ENCODE peak calls at places on chromosomes 11 and 22, in seven cellular contexts. Z is K562, Y is GM12891, K is H1, B is SK-N-SH, T is GM12878, Q is HepG2. M is an unnamed sample.

GRCh38 chr11:13963169-13963948 is 836 bp downstream of the SPON1 start:
- DNase-seq in B (peak), Q (no peak), Z (no peak), T (no peak), K (no peak), Y (peak), M (peak)

GRCh38 chr11:35073691-35074382 is 65.1 kb upstream of the CD44 start:
- DNase-seq in Y (no peak), K (no peak), Z (peak), B (no peak), Q (no peak), T (no peak), M (no peak)

GRCh38 chr11:131710511-131710910 is 340.1 kb downstream of the NTM start:
- DNase-seq in B (no peak), T (no peak), K (no peak), Y (no peak), Z (no peak), Q (no peak), M (no peak)

GRCh38 chr11:70169632-70170031 is 33.5 kb upstream of the FADD start:
- DNase-seq in Q (no peak), B (no peak), T (no peak), Z (no peak), Y (no peak), K (no peak), M (no peak)

GRCh38 chr11:17686185-17686980 is 33.0 kb upstream of the MYOD1 start:
- DNase-seq in Q (no peak), Z (no peak), K (no peak), B (peak), T (no peak), Y (no peak), M (no peak)

GRCh38 chr22:47092896-47093311 is 330.5 kb downstream of the TBC1D22A start:
- DNase-seq in K (no peak), Q (no peak), T (no peak), Y (no peak), Z (peak), B (no peak), M (no peak)

GRCh38 chr11:60942207-60942606 is 9.8 kb downstream of the SLC15A3 start:
- DNase-seq in B (no peak), T (no peak), Z (no peak), Q (no peak), K (no peak), Y (no peak), M (no peak)

GRCh38 chr11:106167085-106167484 is 89.6 kb downstream of the AASDHPPT start:
- DNase-seq in K (no peak), Z (no peak), T (no peak), B (no peak), Q (no peak), Y (no peak), M (no peak)

GRCh38 chr11:113106507-113106906 is 145.3 kb downstream of the NCAM1 start:
- DNase-seq in Q (no peak), K (no peak), Y (no peak), T (no peak), Z (no peak), B (no peak), M (no peak)

GRCh38 chr11:68792400-68792955 is 41.2 kb upstream of the TESMIN start:
- DNase-seq in K (no peak), Y (no peak), Z (no peak), Q (no peak), T (no peak), B (no peak), M (no peak)

GRCh38 chr11:74022541-74022940 is 13.7 kb upstream of the UCP3 start:
- DNase-seq in K (no peak), Z (no peak), Y (no peak), T (no peak), Q (no peak), B (no peak), M (no peak)

DNA sequence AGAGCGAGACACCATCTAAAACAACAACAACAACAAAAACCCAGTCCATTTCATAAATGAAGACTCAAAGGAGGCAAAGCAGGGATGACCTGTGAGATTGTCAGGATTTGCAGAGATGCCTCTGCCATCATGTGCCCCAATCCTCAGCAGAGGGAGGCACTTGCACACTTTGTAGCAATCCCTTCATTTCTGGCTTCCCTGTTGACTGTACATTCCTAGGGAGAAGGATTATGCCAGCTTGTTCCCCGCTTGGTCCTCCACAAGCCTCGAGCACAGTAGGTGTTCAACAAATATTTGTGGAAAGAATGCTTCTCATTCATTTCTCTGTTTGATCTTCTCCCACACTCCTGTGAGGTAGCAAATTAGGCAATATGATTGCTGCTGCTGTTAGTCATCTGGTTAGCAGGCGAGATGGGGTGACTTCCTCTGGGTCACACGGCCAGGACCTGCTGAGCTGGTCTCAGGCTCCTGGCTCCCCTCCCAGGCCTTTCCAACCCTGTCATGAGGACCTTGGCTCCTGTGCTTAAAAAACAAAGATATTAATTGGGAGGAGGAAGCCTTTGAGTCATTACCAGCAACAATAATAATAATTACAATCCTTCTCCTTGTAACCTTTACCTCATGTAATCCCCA is 34.1 kb downstream of the LIF start:
- DNase-seq in Z (peak), T (no peak), K (no peak), Y (no peak), Q (peak), B (peak), M (no peak)
- TF ChIP-seq POLR2AphosphoS5 in Z (no peak), T (no peak), K (no peak), Y (no peak), Q (no peak), B (no peak), M (no peak)

DNA sequence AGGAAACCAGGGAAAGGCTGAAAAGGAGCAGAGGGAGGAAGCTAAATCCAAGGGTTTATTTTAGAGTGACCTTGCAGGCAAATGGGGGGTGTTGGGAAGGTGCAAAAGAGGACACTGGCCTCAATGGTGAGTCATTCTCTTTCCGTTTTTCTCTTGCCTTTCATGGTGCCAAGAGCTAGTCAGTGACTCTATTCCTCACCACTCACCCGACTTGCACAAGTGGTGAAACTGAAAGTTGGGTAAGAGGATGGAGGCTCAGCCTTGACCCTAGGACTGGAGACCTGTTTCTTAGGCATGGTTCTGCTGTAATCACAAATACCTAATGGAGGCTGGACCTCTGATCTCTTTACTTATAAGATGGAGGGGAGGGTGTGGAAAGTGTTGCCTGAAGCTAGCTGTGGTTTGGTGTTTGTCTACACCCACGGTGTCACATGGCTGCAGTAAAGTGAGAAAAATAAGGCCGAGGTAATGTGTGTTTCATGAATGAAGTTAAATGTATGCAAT is 67.3 kb upstream of the CREB3L1 start:
- DNase-seq in B (no peak), Y (peak), Z (peak), T (peak), Q (peak), K (peak), M (peak)
- TF ChIP-seq TAF1 in B (no peak), Y (no peak), Z (no peak), T (no peak), Q (no peak), K (no peak), M (no peak)

DNA sequence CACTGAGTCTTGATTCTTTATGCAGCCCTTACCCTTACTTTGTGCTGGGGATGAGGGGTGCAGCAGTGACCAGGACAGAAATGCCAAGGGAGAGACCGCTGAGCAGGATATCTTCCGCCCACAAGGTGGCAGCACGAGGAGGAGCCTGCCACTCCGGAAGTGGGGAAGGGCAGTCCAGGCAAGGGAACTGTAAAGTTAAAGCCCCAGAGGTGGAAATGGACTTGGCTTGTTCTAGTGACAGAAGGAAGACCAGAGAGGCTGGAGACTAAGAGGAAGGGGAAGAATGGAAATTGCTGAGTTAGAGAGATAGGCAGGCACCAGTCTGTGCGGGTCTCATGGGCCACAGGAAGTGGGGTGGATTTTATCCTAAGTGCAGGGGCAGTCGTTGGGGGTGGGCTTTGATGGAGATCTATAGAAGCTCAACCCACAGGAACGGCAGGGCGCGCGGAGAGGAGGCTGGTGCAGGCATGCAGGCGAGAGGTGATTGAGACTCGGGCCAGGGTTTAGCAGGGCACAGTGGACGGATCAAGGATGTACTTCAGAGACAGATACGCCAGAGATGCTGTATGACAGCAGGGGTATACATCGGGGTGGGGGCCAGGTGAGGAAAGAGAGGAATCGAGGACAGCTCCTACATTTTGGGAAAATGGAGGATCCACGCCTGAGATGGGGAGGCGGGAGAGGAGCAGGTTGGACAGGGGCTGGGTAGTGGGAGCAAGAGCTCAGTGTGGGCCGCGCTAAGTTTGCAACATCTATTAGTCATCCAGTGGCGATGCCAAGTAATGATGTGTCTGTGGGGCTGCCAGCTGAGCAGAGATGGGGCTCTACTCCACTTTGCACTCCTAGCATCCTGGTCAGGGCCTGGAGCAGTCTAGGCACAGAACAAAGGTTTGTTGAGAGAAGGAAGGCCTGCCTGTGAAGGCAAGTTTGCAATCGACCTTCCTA is 3.3 kb upstream of the GRK2 start:
- DNase-seq in K (peak), B (peak), Z (peak), Y (peak), T (no peak), Q (peak), M (peak)
- TF ChIP-seq POLR2AphosphoS5 in K (peak), B (no peak), Z (no peak), Y (no peak), T (no peak), Q (no peak), M (no peak)

GRCh38 chr11:8638300-8638699 is 44.2 kb downstream of the TRIM66 start:
- DNase-seq in T (no peak), Q (no peak), K (no peak), Y (no peak), B (no peak), Z (peak), M (no peak)
- TF ChIP-seq TAF1 in T (no peak), Q (no peak), K (no peak), Y (no peak), B (no peak), Z (no peak), M (no peak)

GRCh38 chr22:20107471-20107901 is 8.4 kb upstream of the RANBP1 start:
- DNase-seq in Y (no peak), K (no peak), Z (no peak), T (no peak), Q (no peak), B (no peak), M (no peak)

GRCh38 chr22:20108757-20109230 is 7.1 kb upstream of the RANBP1 start:
- DNase-seq in Q (no peak), Y (no peak), T (no peak), K (no peak), Z (no peak), B (no peak), M (no peak)

GRCh38 chr22:20109411-20110358 is 6.2 kb upstream of the RANBP1 start:
- DNase-seq in Y (no peak), T (no peak), Q (no peak), Z (no peak), B (no peak), K (no peak), M (no peak)

GRCh38 chr22:20106849-20107237 is 9.1 kb upstream of the RANBP1 start:
- DNase-seq in K (no peak), Y (no peak), B (no peak), Q (no peak), Z (no peak), T (no peak), M (no peak)

GRCh38 chr22:20107951-20108756 is 7.8 kb upstream of the RANBP1 start:
- DNase-seq in T (no peak), Z (no peak), B (no peak), Y (no peak), K (no peak), Q (no peak), M (no peak)
- TF ChIP-seq POLR2AphosphoS5 in T (no peak), Z (no peak), B (no peak), Y (no peak), K (peak), Q (no peak), M (peak)